ENCODE peak calls at places on chromosomes 12 and 14, in four cellular contexts. Y is endothelial cell of umbilical vein, K is HCT116, E is Karpas-422. D is an unnamed sample.

GRCh38 chr12:10365716-10366433 is 24.0 kb downstream of the KLRK1 start:
- DNase-seq in E (no peak), K (peak; percentile 26), Y (peak; percentile 55), D (no peak)

GRCh38 chr12:94322346-94322745 is 137.3 kb downstream of the CEP83 start:
- DNase-seq in Y (no peak), E (no peak), K (no peak), D (no peak)

GRCh38 chr14:93736378-93737014 is 51.8 kb downstream of the PRIMA1 start:
- DNase-seq in Y (no peak), K (no peak), E (peak; percentile 76), D (no peak)

GRCh38 chr12:76883151-76883550 is 4.3 kb upstream of the CSRP2 start:
- DNase-seq in K (no peak), E (no peak), Y (no peak), D (no peak)

GRCh38 chr14:60760209-60760608 is 25.6 kb downstream of the MNAT1 start:
- DNase-seq in K (no peak), Y (no peak), E (no peak), D (no peak)

GRCh38 chr14:51211149-51211548 is 28.9 kb upstream of the TMX1 start:
- DNase-seq in Y (no peak), E (no peak), K (no peak), D (no peak)

GRCh38 chr14:50198503-50198902 is 32.9 kb downstream of the SOS2 start:
- DNase-seq in E (no peak), Y (no peak), K (no peak), D (no peak)

GRCh38 chr12:31736472-31736871 is 7.7 kb upstream of the AMN1 start:
- DNase-seq in Y (peak; percentile 40), E (no peak), K (no peak), D (no peak)

GRCh38 chr12:122726056-122726558 is 4.5 kb downstream of the HCAR1 start:
- DNase-seq in K (peak; percentile 22), E (peak; percentile 61), Y (peak; percentile 75), D (no peak)

GRCh38 chr12:70643927-70644326 is 6.7 kb upstream of the PTPRB start:
- DNase-seq in E (no peak), Y (no peak), K (no peak), D (no peak)

GRCh38 chr14:76926521-76927251 is 100.5 kb downstream of the LRRC74A start:
- DNase-seq in Y (no peak), E (peak; percentile 91), K (no peak), D (no peak)

GRCh38 chr14:105904379-105904778 is 378.0 kb downstream of the TMEM121 start:
- DNase-seq in Y (no peak), K (no peak), E (no peak), D (no peak)

GRCh38 chr12:51368640-51369517 is 22.3 kb downstream of the GALNT6 start:
- DNase-seq in E (peak; percentile 47), Y (peak; percentile 74), K (no peak), D (no peak)

GRCh38 chr12:94616217-94616729 is 34.1 kb downstream of the TMCC3 start:
- DNase-seq in Y (peak; percentile 25), K (no peak), E (no peak), D (no peak)

GRCh38 chr12:109833307-109834189 is at the start of gene TRPV4:
- DNase-seq in E (no peak), Y (peak; percentile 64), K (no peak), D (peak; percentile 40)

GRCh38 chr14:90900712-90901111 is 84.5 kb upstream of the TTC7B start:
- DNase-seq in Y (peak; percentile 9), E (no peak), K (no peak), D (no peak)

DNA sequence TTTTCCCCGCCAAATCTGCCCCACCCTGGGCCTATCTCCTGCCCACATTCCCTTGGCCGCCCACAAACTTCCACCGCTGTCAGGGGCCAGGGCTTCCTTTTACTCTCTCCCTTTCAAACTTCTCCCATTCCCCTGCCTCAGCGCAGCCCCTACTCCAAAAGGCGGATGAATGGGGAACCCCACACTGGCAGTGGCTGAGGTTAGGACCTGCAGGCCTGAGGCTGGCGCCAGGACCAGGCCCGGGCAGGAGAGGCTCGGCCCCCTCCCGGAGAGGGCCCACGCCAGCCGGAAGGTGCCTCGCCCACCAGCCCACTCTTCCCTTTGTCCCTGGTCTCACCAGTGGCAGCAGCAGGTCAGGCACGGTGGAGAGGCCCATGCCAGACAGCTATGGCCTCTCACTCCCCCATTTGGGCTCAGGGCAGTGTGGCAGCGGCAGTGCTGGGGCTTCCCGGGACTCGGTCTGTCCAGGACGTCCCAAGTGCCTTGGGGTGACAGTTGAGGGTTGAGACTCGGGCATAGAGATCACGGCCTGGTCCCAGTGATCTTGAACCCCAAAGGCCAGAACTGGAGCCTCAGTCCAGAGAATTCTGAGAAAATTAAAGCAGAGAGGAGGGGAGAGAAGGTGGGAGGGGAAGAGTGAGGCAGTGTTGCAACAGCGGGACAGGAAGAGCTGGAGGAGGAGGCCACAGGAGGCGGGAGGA is at the start of gene TNFRSF1A:
- DNase-seq in K (no peak), E (no peak), Y (peak; percentile 70), D (no peak)
- H2AFZ ChIP-seq in K (no peak within 1 kb of the TSS), E (no peak within 1 kb of the TSS), Y (peak within 1 kb of the TSS; percentile 7), D (peak within 1 kb of the TSS; percentile 68)

DNA sequence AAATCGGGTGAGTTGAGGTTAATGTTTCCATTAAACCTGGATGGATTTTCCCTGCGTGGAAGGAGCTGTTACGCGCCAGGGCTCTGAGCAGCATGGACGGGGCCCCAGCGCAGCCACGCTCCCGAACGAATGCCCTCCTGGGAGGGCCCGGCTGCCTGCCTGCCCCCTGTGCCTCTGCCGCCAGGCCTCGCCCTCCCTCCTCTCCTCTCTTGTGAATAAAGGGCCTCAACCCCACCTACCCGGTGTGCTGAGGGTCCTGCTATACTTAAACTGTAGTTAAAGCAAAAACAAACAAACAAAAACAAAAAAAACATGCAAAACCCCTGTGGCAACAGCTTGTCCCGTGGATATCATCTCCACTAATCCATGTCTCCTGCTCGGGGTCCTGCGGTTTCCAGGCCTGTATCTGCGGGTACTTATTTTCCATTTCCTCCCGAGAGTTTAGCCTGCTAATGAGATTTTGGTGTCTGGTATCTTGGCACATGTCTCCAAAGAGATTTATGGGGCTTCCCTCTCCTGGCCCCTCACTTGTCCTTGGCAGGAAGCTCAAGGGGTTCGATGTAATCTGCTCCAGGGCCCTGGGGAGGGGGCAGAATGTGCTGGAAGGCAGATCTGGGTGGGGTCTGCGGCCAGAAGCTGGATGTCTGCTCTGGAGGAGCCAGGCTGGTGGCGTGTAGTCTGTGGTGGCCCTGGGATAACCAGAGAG is 85.6 kb downstream of the KIF26A start:
- DNase-seq in E (no peak), K (no peak), Y (peak; percentile 16), D (no peak)
- H2AFZ ChIP-seq in E (no peak overlapping the region), K (no peak overlapping the region), Y (peak overlapping the region; percentile 11), D (peak overlapping the region; percentile 69)

DNA sequence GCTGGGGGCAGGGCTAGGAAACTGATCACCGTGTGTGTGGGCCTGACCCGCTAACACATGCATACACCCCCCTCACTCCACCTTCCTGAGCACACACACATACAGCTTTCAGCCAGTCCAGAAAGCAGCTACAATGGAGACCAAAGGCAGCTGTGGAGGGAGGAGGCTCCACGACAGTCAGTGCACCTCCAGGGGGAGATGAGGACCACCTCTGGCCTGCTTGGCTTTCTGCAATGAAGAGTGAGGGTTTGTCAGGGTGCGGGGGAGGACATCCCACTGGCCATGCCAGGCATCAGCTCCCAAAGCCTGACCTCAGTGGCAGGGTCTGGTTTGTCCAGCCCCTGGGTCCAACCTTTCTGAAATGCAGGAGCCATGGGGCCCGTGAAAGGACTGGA is 35.2 kb downstream of the SLC6A12 start:
- DNase-seq in E (no peak), Y (no peak), K (no peak), D (no peak)
- H2AFZ ChIP-seq in E (no peak overlapping the region), Y (no peak overlapping the region), K (no peak overlapping the region), D (no peak overlapping the region)

GRCh38 chr12:11651377-11651776 is 1.9 kb downstream of the ETV6 start:
- DNase-seq in Y (no peak), K (no peak), E (no peak), D (no peak)

GRCh38 chr12:11650279-11650696 is 814 bp downstream of the ETV6 start:
- DNase-seq in K (no peak), Y (no peak), E (peak; percentile 44), D (no peak)

GRCh38 chr12:11649413-11650278 is at the start of gene ETV6:
- DNase-seq in E (peak; percentile 86), Y (peak; percentile 82), K (peak; percentile 63), D (peak; percentile 69)

GRCh38 chr12:11651785-11652184 is 2.3 kb downstream of the ETV6 start:
- DNase-seq in E (no peak), Y (peak; percentile 54), K (no peak), D (no peak)

GRCh38 chr12:11650697-11651281 is 1.3 kb downstream of the ETV6 start:
- DNase-seq in Y (peak; percentile 68), E (no peak), K (no peak), D (peak; percentile 18)
- H2AFZ ChIP-seq in Y (no peak overlapping the region), E (no peak overlapping the region), K (no peak overlapping the region), D (peak overlapping the region; percentile 86)